ENCODE peak calls at places on chromosomes 12 and 14, in seven cellular contexts. X, R, U, H, A, K and Z are unnamed samples.

GRCh38 chr14:65413739-65414045 is 1.2 kb downstream of the FUT8 start:
- DNase-seq in X (no peak), R (no peak), U (no peak), H (no peak), A (no peak), K (no peak), Z (no peak)

GRCh38 chr12:67637718-67638117 is 10.8 kb upstream of the DYRK2 start:
- DNase-seq in X (peak), R (no peak), U (no peak), H (no peak), A (no peak), K (no peak), Z (no peak)

GRCh38 chr14:96037891-96038557 is 1.1 kb upstream of the C14orf132 start:
- DNase-seq in X (peak), R (no peak), U (peak), H (no peak), A (no peak), K (no peak), Z (no peak)

GRCh38 chr14:54354096-54354495 is 42.7 kb upstream of the CDKN3 start:
- DNase-seq in X (no peak), R (no peak), U (no peak), H (no peak), A (no peak), K (no peak), Z (no peak)

GRCh38 chr14:101174980-101175606 is 271.6 kb upstream of the RTL1 start:
- DNase-seq in X (peak), R (no peak), U (no peak), H (no peak), A (no peak), K (no peak), Z (no peak)

GRCh38 chr12:6461401-6462233 is 8.9 kb downstream of the VAMP1 start:
- DNase-seq in X (no peak), R (no peak), U (no peak), H (no peak), A (peak), K (no peak), Z (peak)

GRCh38 chr12:31756977-31757420 is 28.2 kb upstream of the AMN1 start:
- DNase-seq in X (no peak), R (no peak), U (no peak), H (no peak), A (no peak), K (no peak), Z (no peak)

GRCh38 chr12:43436597-43436996 is 115.4 kb downstream of the ADAMTS20 start:
- DNase-seq in X (no peak), R (no peak), U (no peak), H (no peak), A (no peak), K (no peak), Z (no peak)

GRCh38 chr14:100321473-100322137 is 1.5 kb upstream of the SLC25A47 start:
- DNase-seq in X (no peak), R (no peak), U (no peak), H (no peak), A (no peak), K (no peak), Z (no peak)

GRCh38 chr12:42213023-42213422 is 25.0 kb downstream of the YAF2 start:
- DNase-seq in X (peak), R (peak), U (no peak), H (no peak), A (no peak), K (no peak), Z (no peak)

GRCh38 chr12:57150400-57150799 is 3.0 kb upstream of the LRP1-AS start:
- DNase-seq in X (no peak), R (no peak), U (no peak), H (no peak), A (no peak), K (no peak), Z (no peak)

GRCh38 chr12:40158592-40159111 is 52.8 kb upstream of the SLC2A13 start:
- DNase-seq in X (no peak), R (no peak), U (peak), H (no peak), A (no peak), K (no peak), Z (peak)

GRCh38 chr12:14853966-14854365 is 10.6 kb upstream of the ART4 start:
- DNase-seq in X (no peak), R (no peak), U (peak), H (no peak), A (no peak), K (no peak), Z (no peak)

GRCh38 chr14:71693373-71693772 is 238.9 kb upstream of the RGS6 start:
- DNase-seq in X (no peak), R (no peak), U (peak), H (no peak), A (no peak), K (no peak), Z (no peak)

GRCh38 chr12:188910-189621 is 24.9 kb downstream of the SLC6A12 start:
- DNase-seq in X (peak), R (peak), U (peak), H (peak), A (peak), K (peak), Z (peak)

GRCh38 chr14:67335781-67336180 is 23.8 kb downstream of the ATP6V1D start:
- DNase-seq in X (peak), R (peak), U (no peak), H (peak), A (no peak), K (peak), Z (no peak)

GRCh38 chr12:122226366-122227222 is 742 bp upstream of the DIABLO start:
- DNase-seq in X (no peak), R (no peak), U (no peak), H (no peak), A (no peak), K (no peak), Z (peak)

GRCh38 chr12:2016862-2017723 is 12.8 kb upstream of the DCP1B start:
- DNase-seq in X (no peak), R (no peak), U (no peak), H (no peak), A (no peak), K (no peak), Z (no peak)

GRCh38 chr12:29455087-29455486 is 42.4 kb downstream of the OVCH1 start:
- DNase-seq in X (no peak), R (no peak), U (no peak), H (no peak), A (peak), K (no peak), Z (peak)

GRCh38 chr12:84508943-84509342 is 403.7 kb downstream of the SLC6A15 start:
- DNase-seq in X (no peak), R (no peak), U (peak), H (no peak), A (no peak), K (no peak), Z (no peak)

GRCh38 chr12:64806593-64806992 is 17.9 kb upstream of the TBC1D30 start:
- DNase-seq in X (peak), R (no peak), U (peak), H (no peak), A (no peak), K (no peak), Z (peak)

GRCh38 chr12:49293056-49293956 is 1.6 kb upstream of the PRPH start:
- DNase-seq in X (peak), R (no peak), U (no peak), H (no peak), A (no peak), K (no peak), Z (no peak)

GRCh38 chr12:113453330-113453729 is 18.3 kb downstream of the LHX5 start:
- DNase-seq in X (no peak), R (no peak), U (no peak), H (no peak), A (no peak), K (no peak), Z (no peak)

GRCh38 chr12:12722351-12723146 is 5.4 kb downstream of the CDKN1B start:
- DNase-seq in X (no peak), R (no peak), U (no peak), H (no peak), A (no peak), K (no peak), Z (no peak)

GRCh38 chr12:48119078-48119833 is at the start of gene PFKM:
- DNase-seq in X (peak), R (peak), U (peak), H (peak), A (peak), K (peak), Z (peak)

GRCh38 chr12:112506513-112507166 is 87.9 kb downstream of the PTPN11 start:
- DNase-seq in X (no peak), R (no peak), U (no peak), H (no peak), A (no peak), K (no peak), Z (no peak)

GRCh38 chr14:88790501-88791251 is 2.1 kb downstream of the EML5 start:
- DNase-seq in X (no peak), R (no peak), U (no peak), H (no peak), A (no peak), K (no peak), Z (no peak)

GRCh38 chr12:6215120-6215807 is 15.1 kb downstream of the CD9 start:
- DNase-seq in X (no peak), R (no peak), U (no peak), H (no peak), A (no peak), K (no peak), Z (no peak)

GRCh38 chr12:123891516-123892179 is 81.0 kb downstream of the CCDC92 start:
- DNase-seq in X (no peak), R (no peak), U (no peak), H (no peak), A (no peak), K (no peak), Z (no peak)

GRCh38 chr12:94560416-94561221 is 89.7 kb downstream of the TMCC3 start:
- DNase-seq in X (no peak), R (no peak), U (no peak), H (no peak), A (peak), K (no peak), Z (peak)

GRCh38 chr12:68809190-68810026 is 1.4 kb downstream of the MDM2 start:
- DNase-seq in X (no peak), R (no peak), U (peak), H (no peak), A (no peak), K (no peak), Z (no peak)